ENCODE peak calls at places on chromosomes 1 and 21, in eight cellular contexts. O, B, T, V, U, Y, J and S are unnamed samples.

GRCh38 chr1:213600879-213601278 is 386.9 kb upstream of the PROX1 start:
- DNase-seq in B (no peak), O (no peak), U (no peak), V (no peak), T (no peak), J (no peak), Y (no peak), S (no peak)

GRCh38 chr1:244391761-244392160 is 59.9 kb downstream of the ADSS2 start:
- DNase-seq in O (no peak), V (no peak), U (no peak), J (no peak), B (no peak), Y (peak; percentile 58), T (no peak), S (peak; percentile 99)

GRCh38 chr1:42052300-42052699 is 100.9 kb upstream of the GUCA2B start:
- DNase-seq in J (no peak), O (no peak), U (no peak), V (no peak), Y (peak; percentile 2), B (no peak), T (no peak), S (no peak)

GRCh38 chr1:27005648-27006496 is 6.8 kb downstream of the TENT5B start:
- DNase-seq in B (no peak), V (no peak), T (peak; percentile 62), O (no peak), J (no peak), U (no peak), Y (no peak), S (no peak)

GRCh38 chr1:187871177-187871576 is 1042.4 kb downstream of the PLA2G4A start:
- DNase-seq in U (no peak), O (no peak), Y (no peak), V (no peak), J (no peak), B (no peak), T (no peak), S (no peak)

GRCh38 chr21:25708467-25709065 is 26.1 kb downstream of the ATP5PF start:
- DNase-seq in J (no peak), V (no peak), O (peak; percentile 14), Y (peak; percentile 56), T (peak; percentile 40), B (peak; percentile 32), U (peak; percentile 41), S (no peak)

GRCh38 chr1:113783254-113784103 is 24.2 kb upstream of the PHTF1 start:
- DNase-seq in U (no peak), O (no peak), V (no peak), Y (peak; percentile 36), B (peak; percentile 66), T (no peak), J (no peak), S (no peak)

GRCh38 chr1:186605762-186606350 is 74.4 kb downstream of the PTGS2 start:
- DNase-seq in U (peak; percentile 46), O (peak; percentile 45), T (no peak), V (no peak), Y (peak; percentile 59), J (no peak), B (peak; percentile 34), S (no peak)

GRCh38 chr1:219812491-219813221 is 115.7 kb downstream of the SLC30A10 start:
- DNase-seq in T (no peak), B (no peak), O (no peak), U (peak; percentile 87), J (no peak), V (no peak), Y (peak; percentile 71), S (no peak)

GRCh38 chr1:21254335-21254951 is 35.8 kb downstream of the ECE1 start:
- DNase-seq in Y (peak; percentile 33), T (no peak), V (peak; percentile 60), B (peak; percentile 61), O (no peak), J (no peak), U (no peak), S (no peak)

GRCh38 chr1:41626616-41627375 is 142.3 kb upstream of the EDN2 start:
- DNase-seq in B (no peak), U (no peak), J (no peak), V (no peak), O (no peak), T (no peak), Y (peak; percentile 31), S (no peak)

GRCh38 chr1:152961201-152961891 is 9.1 kb upstream of the SPRR4 start:
- DNase-seq in J (no peak), U (no peak), B (no peak), T (no peak), O (no peak), V (no peak), Y (no peak), S (no peak)

GRCh38 chr1:91916046-91916445 is 30.1 kb upstream of the TGFBR3 start:
- DNase-seq in Y (no peak), T (no peak), V (no peak), U (no peak), B (no peak), J (no peak), O (no peak), S (no peak)

GRCh38 chr21:38680401-38680800 is 125.3 kb upstream of the ETS2 start:
- DNase-seq in J (no peak), V (no peak), T (no peak), U (no peak), B (no peak), O (no peak), Y (no peak), S (no peak)

GRCh38 chr1:25871704-25872494 is 3.6 kb downstream of the PAQR7 start:
- DNase-seq in T (peak; percentile 67), U (no peak), B (no peak), O (no peak), Y (no peak), J (no peak), V (no peak), S (no peak)

GRCh38 chr1:190373705-190374336 is 103.8 kb downstream of the BRINP3 start:
- DNase-seq in U (peak; percentile 53), V (no peak), T (no peak), B (no peak), Y (peak; percentile 38), J (no peak), O (no peak), S (no peak)

GRCh38 chr1:224897501-224897900 is 32.0 kb upstream of the DNAH14 start:
- DNase-seq in J (no peak), U (no peak), Y (no peak), O (no peak), V (no peak), T (no peak), B (no peak), S (no peak)

GRCh38 chr21:31157756-31158155 is 119.5 kb upstream of the KRTAP19-8 start:
- DNase-seq in V (no peak), Y (no peak), O (no peak), J (no peak), B (no peak), U (no peak), T (no peak), S (no peak)
- H3K4me3 ChIP-seq in V (peak overlapping the region; percentile 74), Y (no peak overlapping the region), O (no peak overlapping the region), J (no peak overlapping the region), B (no peak overlapping the region), U (no peak overlapping the region), T (no peak overlapping the region), S (no peak overlapping the region)

GRCh38 chr21:28605138-28605537 is 387.5 kb downstream of the LTN1 start:
- DNase-seq in T (no peak), B (no peak), U (peak; percentile 2), V (no peak), O (no peak), J (no peak), Y (no peak), S (no peak)

GRCh38 chr21:28602581-28602980 is 390.1 kb downstream of the LTN1 start:
- DNase-seq in T (no peak), O (no peak), Y (no peak), U (no peak), J (no peak), V (no peak), B (no peak), S (no peak)

GRCh38 chr21:28601708-28602107 is 391.0 kb downstream of the LTN1 start:
- DNase-seq in O (no peak), U (no peak), V (no peak), T (no peak), B (no peak), Y (peak; percentile 31), J (no peak), S (no peak)

GRCh38 chr21:28608646-28609045 is 384.0 kb downstream of the LTN1 start:
- DNase-seq in J (no peak), Y (no peak), B (no peak), V (no peak), U (no peak), O (no peak), T (no peak), S (no peak)

GRCh38 chr21:28607545-28607944 is 385.1 kb downstream of the LTN1 start:
- DNase-seq in U (no peak), Y (no peak), O (no peak), B (no peak), J (no peak), T (no peak), V (no peak), S (no peak)
- TF ChIP-seq CTCF in U (no peak), Y (no peak), O (no peak), B (no peak), J (no peak), T (no peak), V (no peak), S (no peak)

GRCh38 chr1:165683848-165684485 is 14.4 kb downstream of the ALDH9A1 start:
- DNase-seq in B (no peak), T (no peak), Y (no peak), U (no peak), V (no peak), O (no peak), J (no peak), S (no peak)

GRCh38 chr1:165686971-165687433 is 11.4 kb downstream of the ALDH9A1 start:
- DNase-seq in V (no peak), J (no peak), O (no peak), T (no peak), B (no peak), Y (no peak), U (no peak), S (no peak)

GRCh38 chr1:165688046-165688445 is 10.3 kb downstream of the ALDH9A1 start:
- DNase-seq in V (no peak), O (no peak), T (no peak), U (no peak), B (no peak), J (no peak), Y (no peak), S (no peak)

GRCh38 chr1:165686121-165686970 is 12.0 kb downstream of the ALDH9A1 start:
- DNase-seq in O (no peak), V (no peak), U (no peak), Y (no peak), J (no peak), T (no peak), B (no peak), S (no peak)
- H3K4me3 ChIP-seq in O (no peak overlapping the region), V (no peak overlapping the region), U (no peak overlapping the region), Y (no peak overlapping the region), J (no peak overlapping the region), T (no peak overlapping the region), B (no peak overlapping the region), S (no peak overlapping the region)

GRCh38 chr1:8739377-8739776 is 78.1 kb downstream of the RERE start:
- DNase-seq in J (no peak), T (no peak), U (no peak), B (no peak), V (no peak), Y (no peak), O (no peak), S (no peak)
- TF ChIP-seq CTCF in J (no peak), T (no peak), U (no peak), B (no peak), V (no peak), Y (peak; percentile 5), O (peak; percentile 20), S (peak; percentile 36)

GRCh38 chr21:43702785-43703067 is 16.2 kb upstream of the PDXK start:
- DNase-seq in U (no peak), V (no peak), J (no peak), T (no peak), O (no peak), Y (no peak), B (no peak), S (no peak)
- H3K4me3 ChIP-seq in U (no peak overlapping the region), V (no peak overlapping the region), J (peak overlapping the region; percentile 5), T (peak overlapping the region; percentile 9), O (no peak overlapping the region), Y (no peak overlapping the region), B (no peak overlapping the region), S (peak overlapping the region; percentile 41)